ENCODE peak calls at places on chromosomes 3 and 15, in six cellular contexts. G is GM13976; E is stimulated activated CD8-positive, alpha-beta memory T cell treated with anti-CD3 and anti-CD28 coated beads, Interleukin-4, amount 100 ng/mL, for 4 hours; Y is stimulated activated CD4-positive, alpha-beta T cell treated with anti-CD3 and anti-CD28 coated beads, Interleukin-1b, Interleukin-23, amount 100 ng/mL, for 48 hours; Z is CD8-positive, alpha-beta T cell; H is CD4-positive, alpha-beta memory T cell. U is an unnamed sample.

GRCh38 chr3:130789678-130790340 is 43.2 kb upstream of the PIK3R4 start:
- DNase-seq in E (no peak), Z (no peak), G (no peak), H (no peak), Y (no peak), U (no peak)

GRCh38 chr3:146077181-146077580 is 83.8 kb downstream of the PLOD2 start:
- DNase-seq in Z (no peak), H (no peak), E (no peak), G (no peak), Y (no peak), U (no peak)

GRCh38 chr15:56772868-56773639 is 39.7 kb upstream of the ZNF280D start:
- DNase-seq in Y (no peak), G (no peak), H (no peak), E (no peak), Z (no peak), U (no peak)

GRCh38 chr15:101654191-101654590 is 2.0 kb upstream of the TM2D3 start:
- DNase-seq in H (no peak), Z (no peak), G (no peak), E (no peak), Y (no peak), U (no peak)

GRCh38 chr3:69441028-69441427 is 55.1 kb upstream of the FRMD4B start:
- DNase-seq in G (no peak), H (no peak), E (no peak), Y (no peak), Z (no peak), U (no peak)

GRCh38 chr15:61275901-61276300 is 46.8 kb upstream of the RORA start:
- DNase-seq in Z (no peak), H (no peak), E (no peak), Y (no peak), G (no peak), U (no peak)

GRCh38 chr15:59686389-59686788 is 2.7 kb downstream of the BNIP2 start:
- DNase-seq in E (no peak), G (peak; percentile 49), Y (no peak), Z (no peak), H (no peak), U (peak; percentile 71)

GRCh38 chr3:59654953-59655430 is 605.2 kb upstream of the CFAP20DC start:
- DNase-seq in Y (no peak), E (no peak), H (no peak), Z (no peak), G (no peak), U (no peak)

GRCh38 chr15:75182187-75183131 is 19.2 kb upstream of the C15orf39 start:
- DNase-seq in E (no peak), Z (no peak), H (no peak), G (no peak), Y (no peak), U (no peak)

GRCh38 chr15:95497681-95498080 is 832.8 kb upstream of the NR2F2 start:
- DNase-seq in E (no peak), Z (no peak), G (no peak), Y (no peak), H (no peak), U (no peak)

GRCh38 chr3:66035763-66036477 is 2.8 kb downstream of the MAGI1 start:
- DNase-seq in E (no peak), Y (no peak), H (no peak), Z (no peak), G (no peak), U (no peak)

U was measured in naive B cell.